ENCODE peak calls at places on chromosomes 7 and 10, in eight cellular contexts. One of them, this sample, is unnamed.

GRCh38 chr10:13823046-13823711 is 236.4 kb downstream of the PRPF18 start:
- DNase-seq in fibroblast of mammary gland: no peak
- DNase-seq in retinal pigment epithelial cell: no peak
- DNase-seq in prostate gland: no peak
- DNase-seq in AG09309: no peak
- DNase-seq in epithelial cell of esophagus: no peak
- DNase-seq in AG04450: no peak
- DNase-seq in dorsolateral prefrontal cortex: no peak
- DNase-seq in this sample: peak

GRCh38 chr7:24963218-24963617 is 16.8 kb downstream of the OSBPL3 start:
- DNase-seq in fibroblast of mammary gland: peak
- DNase-seq in retinal pigment epithelial cell: no peak
- DNase-seq in prostate gland: no peak
- DNase-seq in AG09309: no peak
- DNase-seq in epithelial cell of esophagus: no peak
- DNase-seq in AG04450: no peak
- DNase-seq in dorsolateral prefrontal cortex: no peak
- DNase-seq in this sample: no peak

GRCh38 chr10:32388258-32389027 is 41.5 kb upstream of the EPC1 start:
- DNase-seq in fibroblast of mammary gland: no peak
- DNase-seq in retinal pigment epithelial cell: no peak
- DNase-seq in prostate gland: no peak
- DNase-seq in AG09309: no peak
- DNase-seq in epithelial cell of esophagus: no peak
- DNase-seq in AG04450: no peak
- DNase-seq in dorsolateral prefrontal cortex: no peak
- DNase-seq in this sample: no peak

GRCh38 chr7:103348452-103348851 is 1.0 kb downstream of the PSMC2 start:
- DNase-seq in fibroblast of mammary gland: no peak
- DNase-seq in retinal pigment epithelial cell: no peak
- DNase-seq in prostate gland: no peak
- DNase-seq in AG09309: no peak
- DNase-seq in epithelial cell of esophagus: no peak
- DNase-seq in AG04450: no peak
- DNase-seq in dorsolateral prefrontal cortex: no peak
- DNase-seq in this sample: no peak

GRCh38 chr7:42080831-42081230 is 156.2 kb downstream of the GLI3 start:
- DNase-seq in fibroblast of mammary gland: no peak
- DNase-seq in retinal pigment epithelial cell: no peak
- DNase-seq in prostate gland: no peak
- DNase-seq in AG09309: no peak
- DNase-seq in epithelial cell of esophagus: no peak
- DNase-seq in AG04450: no peak
- DNase-seq in dorsolateral prefrontal cortex: no peak
- DNase-seq in this sample: no peak

GRCh38 chr10:34507217-34507616 is 307.9 kb downstream of the PARD3 start:
- DNase-seq in fibroblast of mammary gland: no peak
- DNase-seq in retinal pigment epithelial cell: no peak
- DNase-seq in prostate gland: no peak
- DNase-seq in AG09309: no peak
- DNase-seq in epithelial cell of esophagus: no peak
- DNase-seq in AG04450: no peak
- DNase-seq in dorsolateral prefrontal cortex: no peak
- DNase-seq in this sample: no peak

GRCh38 chr7:41882745-41883527 is 180.0 kb upstream of the INHBA start:
- DNase-seq in fibroblast of mammary gland: no peak
- DNase-seq in retinal pigment epithelial cell: no peak
- DNase-seq in prostate gland: no peak
- DNase-seq in AG09309: no peak
- DNase-seq in epithelial cell of esophagus: no peak
- DNase-seq in AG04450: no peak
- DNase-seq in dorsolateral prefrontal cortex: no peak
- DNase-seq in this sample: no peak

GRCh38 chr7:142866361-142867096 is 11.7 kb downstream of the EPHB6 start:
- DNase-seq in fibroblast of mammary gland: peak
- DNase-seq in retinal pigment epithelial cell: no peak
- DNase-seq in prostate gland: peak
- DNase-seq in AG09309: no peak
- DNase-seq in epithelial cell of esophagus: no peak
- DNase-seq in AG04450: no peak
- DNase-seq in dorsolateral prefrontal cortex: no peak
- DNase-seq in this sample: peak

GRCh38 chr7:95611224-95611623 is 14.9 kb upstream of the PDK4 start:
- DNase-seq in fibroblast of mammary gland: no peak
- DNase-seq in retinal pigment epithelial cell: no peak
- DNase-seq in prostate gland: no peak
- DNase-seq in AG09309: no peak
- DNase-seq in epithelial cell of esophagus: no peak
- DNase-seq in AG04450: no peak
- DNase-seq in dorsolateral prefrontal cortex: no peak
- DNase-seq in this sample: no peak

GRCh38 chr10:69101451-69102095 is 13.7 kb downstream of the SRGN start:
- DNase-seq in fibroblast of mammary gland: peak
- DNase-seq in retinal pigment epithelial cell: no peak
- DNase-seq in prostate gland: no peak
- DNase-seq in AG09309: no peak
- DNase-seq in epithelial cell of esophagus: peak
- DNase-seq in AG04450: no peak
- DNase-seq in dorsolateral prefrontal cortex: no peak
- DNase-seq in this sample: no peak

GRCh38 chr10:61359452-61359851 is 93.7 kb downstream of the TMEM26 start:
- DNase-seq in fibroblast of mammary gland: no peak
- DNase-seq in retinal pigment epithelial cell: no peak
- DNase-seq in prostate gland: no peak
- DNase-seq in AG09309: no peak
- DNase-seq in epithelial cell of esophagus: no peak
- DNase-seq in AG04450: no peak
- DNase-seq in dorsolateral prefrontal cortex: no peak
- DNase-seq in this sample: no peak

GRCh38 chr10:351770-352318 is 216.6 kb downstream of the ZMYND11 start:
- DNase-seq in fibroblast of mammary gland: no peak
- DNase-seq in retinal pigment epithelial cell: no peak
- DNase-seq in prostate gland: no peak
- DNase-seq in AG09309: no peak
- DNase-seq in epithelial cell of esophagus: no peak
- DNase-seq in AG04450: no peak
- DNase-seq in dorsolateral prefrontal cortex: no peak
- DNase-seq in this sample: no peak

GRCh38 chr7:21146642-21147423 is 281.1 kb upstream of the SP4 start:
- DNase-seq in fibroblast of mammary gland: no peak
- DNase-seq in retinal pigment epithelial cell: no peak
- DNase-seq in prostate gland: no peak
- DNase-seq in AG09309: no peak
- DNase-seq in epithelial cell of esophagus: no peak
- DNase-seq in AG04450: no peak
- DNase-seq in dorsolateral prefrontal cortex: no peak
- DNase-seq in this sample: no peak

DNA sequence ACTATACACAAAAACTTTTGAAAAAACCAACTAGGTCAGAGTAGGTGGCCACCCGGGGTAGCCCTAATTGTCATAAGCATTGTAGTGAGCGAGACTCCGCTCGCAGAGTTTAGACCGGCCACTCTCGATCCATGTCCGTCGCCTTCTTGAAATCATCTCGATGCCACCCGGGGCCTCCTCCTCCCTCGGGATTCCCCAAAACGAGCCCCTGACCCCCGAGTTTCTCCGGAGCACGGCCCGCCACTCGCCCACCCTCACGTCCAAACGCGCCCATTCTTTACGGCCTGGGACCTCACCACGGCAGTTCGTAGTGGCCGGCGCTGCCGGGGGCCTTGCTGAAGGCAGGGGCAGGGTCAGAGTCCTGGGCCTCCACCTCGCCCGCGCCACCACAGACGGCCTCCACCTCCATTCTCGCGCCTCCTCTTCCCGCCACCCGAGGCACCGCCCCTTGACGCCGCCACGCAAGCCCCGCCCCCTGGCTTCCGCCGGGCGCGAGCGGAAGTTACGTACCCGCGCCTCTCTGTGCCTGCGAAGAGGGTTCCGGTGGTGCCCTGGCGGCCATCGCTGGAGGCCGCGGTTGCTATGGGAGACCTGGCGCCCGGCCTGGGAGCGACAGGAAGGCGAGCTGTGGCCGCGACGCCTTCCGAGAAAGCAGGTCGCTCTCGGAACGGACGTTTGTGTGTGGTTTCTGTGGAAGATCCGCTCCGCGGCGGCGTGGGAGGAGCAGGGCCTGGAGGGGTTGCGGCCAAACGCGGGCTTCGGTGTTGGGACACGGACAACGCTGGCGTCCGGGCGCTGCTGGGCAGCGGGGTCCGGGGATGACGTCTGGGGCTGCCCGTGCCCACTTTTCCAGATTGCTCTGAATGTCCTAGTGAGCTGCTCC is at the start of gene RFC2:
- DNase-seq in fibroblast of mammary gland: peak
- DNase-seq in retinal pigment epithelial cell: peak
- DNase-seq in prostate gland: peak
- DNase-seq in AG09309: peak
- DNase-seq in epithelial cell of esophagus: peak
- DNase-seq in AG04450: peak
- DNase-seq in dorsolateral prefrontal cortex: peak
- DNase-seq in this sample: peak
- TF ChIP-seq CTCF in fibroblast of mammary gland: no peak
- TF ChIP-seq CTCF in retinal pigment epithelial cell: no peak
- TF ChIP-seq CTCF in prostate gland: peak
- TF ChIP-seq CTCF in AG09309: peak
- TF ChIP-seq CTCF in epithelial cell of esophagus: peak
- TF ChIP-seq CTCF in AG04450: peak
- TF ChIP-seq CTCF in dorsolateral prefrontal cortex: peak
- TF ChIP-seq CTCF in this sample: peak

GRCh38 chr7:80662252-80662651 is 23.8 kb downstream of the CD36 start:
- DNase-seq in fibroblast of mammary gland: no peak
- DNase-seq in retinal pigment epithelial cell: no peak
- DNase-seq in prostate gland: no peak
- DNase-seq in AG09309: no peak
- DNase-seq in epithelial cell of esophagus: no peak
- DNase-seq in AG04450: no peak
- DNase-seq in dorsolateral prefrontal cortex: no peak
- DNase-seq in this sample: no peak

GRCh38 chr7:80665526-80665925 is 27.1 kb downstream of the CD36 start:
- DNase-seq in fibroblast of mammary gland: no peak
- DNase-seq in retinal pigment epithelial cell: no peak
- DNase-seq in prostate gland: no peak
- DNase-seq in AG09309: no peak
- DNase-seq in epithelial cell of esophagus: peak
- DNase-seq in AG04450: no peak
- DNase-seq in dorsolateral prefrontal cortex: no peak
- DNase-seq in this sample: no peak

GRCh38 chr7:80660939-80661338 is 22.5 kb downstream of the CD36 start:
- DNase-seq in fibroblast of mammary gland: no peak
- DNase-seq in retinal pigment epithelial cell: no peak
- DNase-seq in prostate gland: no peak
- DNase-seq in AG09309: no peak
- DNase-seq in epithelial cell of esophagus: no peak
- DNase-seq in AG04450: no peak
- DNase-seq in dorsolateral prefrontal cortex: no peak
- DNase-seq in this sample: no peak

GRCh38 chr7:80659120-80660055 is 20.9 kb downstream of the CD36 start:
- DNase-seq in fibroblast of mammary gland: peak
- DNase-seq in retinal pigment epithelial cell: no peak
- DNase-seq in prostate gland: no peak
- DNase-seq in AG09309: no peak
- DNase-seq in epithelial cell of esophagus: peak
- DNase-seq in AG04450: no peak
- DNase-seq in dorsolateral prefrontal cortex: no peak
- DNase-seq in this sample: no peak

GRCh38 chr7:80661729-80662128 is 23.3 kb downstream of the CD36 start:
- DNase-seq in fibroblast of mammary gland: peak
- DNase-seq in retinal pigment epithelial cell: no peak
- DNase-seq in prostate gland: no peak
- DNase-seq in AG09309: no peak
- DNase-seq in epithelial cell of esophagus: no peak
- DNase-seq in AG04450: no peak
- DNase-seq in dorsolateral prefrontal cortex: no peak
- DNase-seq in this sample: no peak
- TF ChIP-seq CTCF in fibroblast of mammary gland: peak
- TF ChIP-seq CTCF in retinal pigment epithelial cell: peak
- TF ChIP-seq CTCF in prostate gland: no peak
- TF ChIP-seq CTCF in AG09309: no peak
- TF ChIP-seq CTCF in epithelial cell of esophagus: peak
- TF ChIP-seq CTCF in AG04450: peak
- TF ChIP-seq CTCF in dorsolateral prefrontal cortex: no peak
- TF ChIP-seq CTCF in this sample: peak

DNA sequence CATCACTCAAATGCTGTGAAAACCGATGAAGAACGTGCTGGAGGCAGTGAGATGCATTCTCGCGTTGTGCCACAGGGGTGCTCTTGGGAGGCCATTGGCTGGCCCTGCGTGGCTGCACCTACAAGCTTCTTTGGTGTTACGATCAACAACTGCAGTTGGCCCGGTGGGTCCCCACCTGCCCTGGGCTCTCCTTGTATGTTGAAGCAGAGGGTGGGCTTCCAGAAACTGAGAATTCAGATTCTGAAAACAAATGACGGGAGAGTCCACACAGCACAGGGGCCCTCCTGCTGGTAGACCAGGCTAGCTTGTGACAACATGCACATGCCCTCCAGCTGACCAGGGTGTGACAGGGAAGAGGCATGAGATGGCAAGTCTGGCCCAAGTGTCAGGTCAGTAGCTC is 23.7 kb upstream of the DDC start:
- DNase-seq in fibroblast of mammary gland: no peak
- DNase-seq in retinal pigment epithelial cell: no peak
- DNase-seq in prostate gland: no peak
- DNase-seq in AG09309: no peak
- DNase-seq in epithelial cell of esophagus: no peak
- DNase-seq in AG04450: no peak
- DNase-seq in dorsolateral prefrontal cortex: no peak
- DNase-seq in this sample: no peak
- TF ChIP-seq CTCF in fibroblast of mammary gland: peak
- TF ChIP-seq CTCF in retinal pigment epithelial cell: peak
- TF ChIP-seq CTCF in prostate gland: no peak
- TF ChIP-seq CTCF in AG09309: peak
- TF ChIP-seq CTCF in epithelial cell of esophagus: peak
- TF ChIP-seq CTCF in AG04450: peak
- TF ChIP-seq CTCF in dorsolateral prefrontal cortex: no peak
- TF ChIP-seq CTCF in this sample: no peak

GRCh38 chr7:36191292-36191920 is 38.4 kb downstream of the EEPD1 start:
- DNase-seq in fibroblast of mammary gland: no peak
- DNase-seq in retinal pigment epithelial cell: no peak
- DNase-seq in prostate gland: no peak
- DNase-seq in AG09309: peak
- DNase-seq in epithelial cell of esophagus: no peak
- DNase-seq in AG04450: no peak
- DNase-seq in dorsolateral prefrontal cortex: no peak
- DNase-seq in this sample: no peak

GRCh38 chr7:36190447-36191291 is 37.6 kb downstream of the EEPD1 start:
- DNase-seq in fibroblast of mammary gland: no peak
- DNase-seq in retinal pigment epithelial cell: no peak
- DNase-seq in prostate gland: no peak
- DNase-seq in AG09309: no peak
- DNase-seq in epithelial cell of esophagus: no peak
- DNase-seq in AG04450: no peak
- DNase-seq in dorsolateral prefrontal cortex: no peak
- DNase-seq in this sample: no peak

GRCh38 chr7:36188923-36189322 is 35.9 kb downstream of the EEPD1 start:
- DNase-seq in fibroblast of mammary gland: no peak
- DNase-seq in retinal pigment epithelial cell: no peak
- DNase-seq in prostate gland: no peak
- DNase-seq in AG09309: no peak
- DNase-seq in epithelial cell of esophagus: no peak
- DNase-seq in AG04450: no peak
- DNase-seq in dorsolateral prefrontal cortex: no peak
- DNase-seq in this sample: no peak

GRCh38 chr7:36192877-36193276 is 39.8 kb downstream of the EEPD1 start:
- DNase-seq in fibroblast of mammary gland: no peak
- DNase-seq in retinal pigment epithelial cell: no peak
- DNase-seq in prostate gland: no peak
- DNase-seq in AG09309: no peak
- DNase-seq in epithelial cell of esophagus: no peak
- DNase-seq in AG04450: no peak
- DNase-seq in dorsolateral prefrontal cortex: no peak
- DNase-seq in this sample: no peak

GRCh38 chr7:36192050-36192824 is 39.2 kb downstream of the EEPD1 start:
- DNase-seq in fibroblast of mammary gland: peak
- DNase-seq in retinal pigment epithelial cell: no peak
- DNase-seq in prostate gland: no peak
- DNase-seq in AG09309: peak
- DNase-seq in epithelial cell of esophagus: peak
- DNase-seq in AG04450: peak
- DNase-seq in dorsolateral prefrontal cortex: no peak
- DNase-seq in this sample: no peak
- TF ChIP-seq CTCF in fibroblast of mammary gland: no peak
- TF ChIP-seq CTCF in retinal pigment epithelial cell: no peak
- TF ChIP-seq CTCF in prostate gland: no peak
- TF ChIP-seq CTCF in AG09309: no peak
- TF ChIP-seq CTCF in epithelial cell of esophagus: no peak
- TF ChIP-seq CTCF in AG04450: peak
- TF ChIP-seq CTCF in dorsolateral prefrontal cortex: no peak
- TF ChIP-seq CTCF in this sample: no peak

This sample was measured in glutamatergic neuron.